ENCODE peak calls at places on chromosome X, in ten cellular contexts. G is cardiac muscle cell, O is GM20000, R is RWPE2, N is psoas muscle, X is Calu3, H is foreskin fibroblast, F is vagina, Z is tibial artery, A is astrocyte of the cerebellum. K is an unnamed sample.
A peak's percentile ranks its signal among the peaks of the same experiment; 100 is the strongest.

GRCh38 chrX:15465347-15465746 is 27.8 kb downstream of the PIR start:
- DNase-seq in G (no peak), O (peak; percentile 38), R (no peak), N (no peak), X (no peak), H (peak; percentile 22), F (no peak), Z (no peak), A (no peak), K (no peak)

GRCh38 chrX:110331444-110332025 is 13.7 kb upstream of the AMMECR1 start:
- DNase-seq in G (no peak), O (no peak), R (no peak), N (no peak), X (no peak), H (no peak), F (no peak), Z (no peak), A (no peak), K (no peak)

GRCh38 chrX:41014776-41015175 is 70.5 kb upstream of the USP9X start:
- DNase-seq in G (no peak), O (no peak), R (no peak), N (no peak), X (no peak), H (no peak), F (no peak), Z (no peak), A (no peak), K (no peak)

GRCh38 chrX:154396948-154397887 is 959 bp upstream of the RPL10 start:
- DNase-seq in G (peak; percentile 52), O (peak; percentile 61), R (no peak), N (peak; percentile 84), X (peak; percentile 78), H (peak; percentile 64), F (no peak), Z (peak; percentile 87), A (no peak), K (peak; percentile 81)

GRCh38 chrX:151711787-151712186 is 4.0 kb upstream of the FATE1 start:
- DNase-seq in G (no peak), O (no peak), R (no peak), N (no peak), X (no peak), H (no peak), F (no peak), Z (no peak), A (no peak), K (no peak)

GRCh38 chrX:37599735-37600134 is 28.3 kb downstream of the LANCL3 start:
- DNase-seq in G (no peak), O (no peak), R (no peak), N (no peak), X (peak; percentile 4), H (no peak), F (no peak), Z (no peak), A (no peak), K (no peak)

GRCh38 chrX:71911023-71911730 is 532 bp downstream of the NHSL2 start:
- DNase-seq in G (peak; percentile 71), O (peak; percentile 16), R (no peak), N (peak; percentile 21), X (peak; percentile 54), H (no peak), F (no peak), Z (no peak), A (no peak), K (no peak)

GRCh38 chrX:41482153-41482850 is 35.2 kb downstream of the NYX start:
- DNase-seq in G (no peak), O (no peak), R (no peak), N (no peak), X (no peak), H (no peak), F (no peak), Z (no peak), A (no peak), K (no peak)

GRCh38 chrX:150201841-150202240 is 161.3 kb upstream of the MAMLD1 start:
- DNase-seq in G (no peak), O (no peak), R (no peak), N (no peak), X (no peak), H (no peak), F (no peak), Z (no peak), A (no peak), K (no peak)

GRCh38 chrX:72526534-72527508 is 45.8 kb downstream of the HDAC8 start:
- DNase-seq in G (no peak), O (no peak), R (no peak), N (no peak), X (no peak), H (no peak), F (no peak), Z (no peak), A (no peak), K (no peak)

GRCh38 chrX:72634321-72634720 is 61.7 kb upstream of the HDAC8 start:
- DNase-seq in G (no peak), O (no peak), R (no peak), N (no peak), X (no peak), H (no peak), F (no peak), Z (no peak), A (no peak), K (no peak)

GRCh38 chrX:9188117-9188516 is 154.2 kb upstream of the FAM9B start:
- DNase-seq in G (no peak), O (no peak), R (no peak), N (no peak), X (no peak), H (no peak), F (no peak), Z (no peak), A (no peak), K (no peak)

GRCh38 chrX:12007881-12008280 is 130.4 kb upstream of the FRMPD4 start:
- DNase-seq in G (no peak), O (no peak), R (peak; percentile 64), N (no peak), X (peak; percentile 56), H (peak; percentile 75), F (no peak), Z (no peak), A (peak; percentile 62), K (no peak)

GRCh38 chrX:48025561-48025960 is 18.8 kb downstream of the SPACA5 start:
- DNase-seq in G (peak; percentile 73), O (peak; percentile 22), R (no peak), N (no peak), X (peak; percentile 44), H (peak; percentile 41), F (peak; percentile 58), Z (no peak), A (peak; percentile 35), K (peak; percentile 32)

GRCh38 chrX:9456250-9457074 is 8.4 kb upstream of the TBL1X start:
- DNase-seq in G (no peak), O (no peak), R (no peak), N (no peak), X (no peak), H (no peak), F (no peak), Z (no peak), A (no peak), K (no peak)

GRCh38 chrX:114166601-114167000 is 417.3 kb upstream of the HTR2C start:
- DNase-seq in G (no peak), O (no peak), R (no peak), N (no peak), X (no peak), H (no peak), F (no peak), Z (no peak), A (no peak), K (no peak)
- TF ChIP-seq CTCF in G (no peak), O (no peak), R (no peak), N (no peak), X (no peak), H (no peak), F (no peak), Z (no peak), A (no peak), K (no peak)

GRCh38 chrX:119693032-119693995 is at the start of gene SEPTIN6:
- DNase-seq in G (peak; percentile 85), O (peak; percentile 72), R (peak; percentile 58), N (peak; percentile 68), X (peak; percentile 65), H (peak; percentile 30), F (no peak), Z (peak; percentile 76), A (peak; percentile 20), K (peak; percentile 87)
- TF ChIP-seq CTCF in G (no peak), O (no peak), R (no peak), N (no peak), X (peak; percentile 24), H (no peak), F (no peak), Z (no peak), A (no peak), K (peak; percentile 4)

GRCh38 chrX:49995795-49996455 is 73.5 kb downstream of the CLCN5 start:
- DNase-seq in G (no peak), O (no peak), R (no peak), N (no peak), X (no peak), H (no peak), F (no peak), Z (no peak), A (no peak), K (no peak)
- TF ChIP-seq CTCF in G (no peak), O (no peak), R (no peak), N (no peak), X (no peak), H (no peak), F (no peak), Z (no peak), A (no peak), K (no peak)

GRCh38 chrX:70437011-70437410 is 7.6 kb upstream of the DLG3 start:
- DNase-seq in G (no peak), O (no peak), R (no peak), N (no peak), X (no peak), H (no peak), F (no peak), Z (no peak), A (no peak), K (no peak)

GRCh38 chrX:70434352-70434866 is 10.2 kb upstream of the DLG3 start:
- DNase-seq in G (peak; percentile 90), O (peak; percentile 87), R (peak; percentile 89), N (peak; percentile 87), X (peak; percentile 89), H (peak; percentile 74), F (peak; percentile 96), Z (peak; percentile 92), A (peak; percentile 39), K (peak; percentile 91)

GRCh38 chrX:70437921-70438665 is 6.5 kb upstream of the DLG3 start:
- DNase-seq in G (no peak), O (no peak), R (no peak), N (no peak), X (no peak), H (no peak), F (no peak), Z (no peak), A (no peak), K (no peak)

GRCh38 chrX:70434914-70435586 is 9.6 kb upstream of the DLG3 start:
- DNase-seq in G (peak; percentile 58), O (no peak), R (no peak), N (peak; percentile 48), X (no peak), H (no peak), F (peak; percentile 70), Z (peak; percentile 80), A (no peak), K (no peak)

DNA sequence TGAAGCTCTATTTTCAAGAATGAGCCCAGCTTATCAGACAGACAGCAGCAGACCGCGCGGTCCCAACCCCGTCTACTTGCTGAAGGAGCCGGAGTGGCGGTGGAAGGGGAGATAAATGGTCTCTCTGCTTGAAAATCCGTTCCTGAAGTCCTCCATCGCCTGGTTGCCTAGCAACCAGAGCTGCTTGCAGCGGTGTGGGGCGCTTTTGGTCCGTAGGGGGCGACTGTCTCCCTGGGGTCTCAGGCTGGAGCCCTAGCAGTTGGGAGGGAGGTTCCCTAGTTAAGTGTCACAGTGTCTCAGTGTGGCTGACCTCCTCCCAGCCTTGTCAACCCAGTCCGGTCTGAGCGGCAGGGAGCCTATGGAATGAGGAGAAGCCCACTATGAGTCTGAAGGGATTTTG is 8.3 kb upstream of the DLG3 start:
- DNase-seq in G (peak; percentile 66), O (no peak), R (no peak), N (no peak), X (no peak), H (no peak), F (no peak), Z (no peak), A (no peak), K (peak; percentile 69)
- TF ChIP-seq CTCF in G (peak; percentile 23), O (no peak), R (no peak), N (no peak), X (no peak), H (no peak), F (no peak), Z (no peak), A (no peak), K (peak; percentile 38)